ENCODE peak calls at places on chromosomes 12 and 14, in seven cellular contexts. One of them, this sample, is unnamed.

GRCh38 chr12:14256139-14256538 is 109.3 kb upstream of the ATF7IP start:
- DNase-seq in GM23338: no peak
- DNase-seq in fibroblast of the aortic adventitia: peak
- DNase-seq in neural progenitor cell: no peak
- DNase-seq in GM13977: no peak
- DNase-seq in bronchial epithelial cell: peak
- DNase-seq in CD8-positive, alpha-beta T cell: peak
- DNase-seq in this sample: no peak

GRCh38 chr14:67694791-67695393 is 672 bp downstream of the RDH11 start:
- DNase-seq in GM23338: peak
- DNase-seq in fibroblast of the aortic adventitia: peak
- DNase-seq in neural progenitor cell: peak
- DNase-seq in GM13977: peak
- DNase-seq in bronchial epithelial cell: peak
- DNase-seq in CD8-positive, alpha-beta T cell: peak
- DNase-seq in this sample: peak

GRCh38 chr14:103561381-103562134 is 899 bp downstream of the BAG5 start:
- DNase-seq in GM23338: peak
- DNase-seq in fibroblast of the aortic adventitia: peak
- DNase-seq in neural progenitor cell: peak
- DNase-seq in GM13977: peak
- DNase-seq in bronchial epithelial cell: peak
- DNase-seq in CD8-positive, alpha-beta T cell: peak
- DNase-seq in this sample: no peak

GRCh38 chr14:60807247-60807646 is 72.7 kb downstream of the MNAT1 start:
- DNase-seq in GM23338: no peak
- DNase-seq in fibroblast of the aortic adventitia: no peak
- DNase-seq in neural progenitor cell: no peak
- DNase-seq in GM13977: no peak
- DNase-seq in bronchial epithelial cell: no peak
- DNase-seq in CD8-positive, alpha-beta T cell: no peak
- DNase-seq in this sample: no peak

GRCh38 chr12:30631710-30632109 is 64.0 kb downstream of the IPO8 start:
- DNase-seq in GM23338: no peak
- DNase-seq in fibroblast of the aortic adventitia: no peak
- DNase-seq in neural progenitor cell: no peak
- DNase-seq in GM13977: no peak
- DNase-seq in bronchial epithelial cell: no peak
- DNase-seq in CD8-positive, alpha-beta T cell: no peak
- DNase-seq in this sample: no peak

GRCh38 chr12:15732341-15733061 is 56.7 kb downstream of the EPS8 start:
- DNase-seq in GM23338: no peak
- DNase-seq in fibroblast of the aortic adventitia: peak
- DNase-seq in neural progenitor cell: no peak
- DNase-seq in GM13977: no peak
- DNase-seq in bronchial epithelial cell: no peak
- DNase-seq in CD8-positive, alpha-beta T cell: no peak
- DNase-seq in this sample: no peak

GRCh38 chr14:44372807-44373497 is 134.1 kb downstream of the FSCB start:
- DNase-seq in GM23338: no peak
- DNase-seq in fibroblast of the aortic adventitia: no peak
- DNase-seq in neural progenitor cell: no peak
- DNase-seq in GM13977: no peak
- DNase-seq in bronchial epithelial cell: peak
- DNase-seq in CD8-positive, alpha-beta T cell: no peak
- DNase-seq in this sample: no peak

GRCh38 chr14:51079489-51079888 is 15.4 kb downstream of the TRIM9 start:
- DNase-seq in GM23338: no peak
- DNase-seq in fibroblast of the aortic adventitia: no peak
- DNase-seq in neural progenitor cell: no peak
- DNase-seq in GM13977: no peak
- DNase-seq in bronchial epithelial cell: peak
- DNase-seq in CD8-positive, alpha-beta T cell: no peak
- DNase-seq in this sample: no peak

GRCh38 chr14:101132051-101132541 is 228.6 kb upstream of the RTL1 start:
- DNase-seq in GM23338: no peak
- DNase-seq in fibroblast of the aortic adventitia: no peak
- DNase-seq in neural progenitor cell: no peak
- DNase-seq in GM13977: no peak
- DNase-seq in bronchial epithelial cell: no peak
- DNase-seq in CD8-positive, alpha-beta T cell: no peak
- DNase-seq in this sample: peak

GRCh38 chr12:113407931-113408585 is 4.4 kb upstream of the SDS start:
- DNase-seq in GM23338: no peak
- DNase-seq in fibroblast of the aortic adventitia: peak
- DNase-seq in neural progenitor cell: no peak
- DNase-seq in GM13977: no peak
- DNase-seq in bronchial epithelial cell: peak
- DNase-seq in CD8-positive, alpha-beta T cell: no peak
- DNase-seq in this sample: no peak

GRCh38 chr12:19704966-19705365 is 265.7 kb downstream of the AEBP2 start:
- DNase-seq in GM23338: no peak
- DNase-seq in fibroblast of the aortic adventitia: no peak
- DNase-seq in neural progenitor cell: no peak
- DNase-seq in GM13977: no peak
- DNase-seq in bronchial epithelial cell: no peak
- DNase-seq in CD8-positive, alpha-beta T cell: no peak
- DNase-seq in this sample: no peak

GRCh38 chr12:99649551-99649950 is 2.0 kb downstream of the GARIN6 start:
- DNase-seq in GM23338: peak
- DNase-seq in fibroblast of the aortic adventitia: no peak
- DNase-seq in neural progenitor cell: peak
- DNase-seq in GM13977: no peak
- DNase-seq in bronchial epithelial cell: no peak
- DNase-seq in CD8-positive, alpha-beta T cell: no peak
- DNase-seq in this sample: no peak

GRCh38 chr14:102652194-102652593 is 59.7 kb downstream of the RCOR1 start:
- DNase-seq in GM23338: no peak
- DNase-seq in fibroblast of the aortic adventitia: no peak
- DNase-seq in neural progenitor cell: no peak
- DNase-seq in GM13977: no peak
- DNase-seq in bronchial epithelial cell: no peak
- DNase-seq in CD8-positive, alpha-beta T cell: no peak
- DNase-seq in this sample: no peak

GRCh38 chr14:65234752-65235361 is 132.5 kb upstream of the MAX start:
- DNase-seq in GM23338: no peak
- DNase-seq in fibroblast of the aortic adventitia: no peak
- DNase-seq in neural progenitor cell: no peak
- DNase-seq in GM13977: no peak
- DNase-seq in bronchial epithelial cell: no peak
- DNase-seq in CD8-positive, alpha-beta T cell: no peak
- DNase-seq in this sample: no peak

GRCh38 chr14:94407906-94408305 is 19.5 kb upstream of the SERPINA1 start:
- DNase-seq in GM23338: no peak
- DNase-seq in fibroblast of the aortic adventitia: no peak
- DNase-seq in neural progenitor cell: no peak
- DNase-seq in GM13977: no peak
- DNase-seq in bronchial epithelial cell: no peak
- DNase-seq in CD8-positive, alpha-beta T cell: no peak
- DNase-seq in this sample: no peak

GRCh38 chr14:94411638-94412037 is 23.2 kb upstream of the SERPINA1 start:
- DNase-seq in GM23338: no peak
- DNase-seq in fibroblast of the aortic adventitia: no peak
- DNase-seq in neural progenitor cell: no peak
- DNase-seq in GM13977: no peak
- DNase-seq in bronchial epithelial cell: no peak
- DNase-seq in CD8-positive, alpha-beta T cell: no peak
- DNase-seq in this sample: no peak

GRCh38 chr14:94408546-94409095 is 20.2 kb upstream of the SERPINA1 start:
- DNase-seq in GM23338: no peak
- DNase-seq in fibroblast of the aortic adventitia: no peak
- DNase-seq in neural progenitor cell: no peak
- DNase-seq in GM13977: no peak
- DNase-seq in bronchial epithelial cell: no peak
- DNase-seq in CD8-positive, alpha-beta T cell: no peak
- DNase-seq in this sample: no peak

DNA sequence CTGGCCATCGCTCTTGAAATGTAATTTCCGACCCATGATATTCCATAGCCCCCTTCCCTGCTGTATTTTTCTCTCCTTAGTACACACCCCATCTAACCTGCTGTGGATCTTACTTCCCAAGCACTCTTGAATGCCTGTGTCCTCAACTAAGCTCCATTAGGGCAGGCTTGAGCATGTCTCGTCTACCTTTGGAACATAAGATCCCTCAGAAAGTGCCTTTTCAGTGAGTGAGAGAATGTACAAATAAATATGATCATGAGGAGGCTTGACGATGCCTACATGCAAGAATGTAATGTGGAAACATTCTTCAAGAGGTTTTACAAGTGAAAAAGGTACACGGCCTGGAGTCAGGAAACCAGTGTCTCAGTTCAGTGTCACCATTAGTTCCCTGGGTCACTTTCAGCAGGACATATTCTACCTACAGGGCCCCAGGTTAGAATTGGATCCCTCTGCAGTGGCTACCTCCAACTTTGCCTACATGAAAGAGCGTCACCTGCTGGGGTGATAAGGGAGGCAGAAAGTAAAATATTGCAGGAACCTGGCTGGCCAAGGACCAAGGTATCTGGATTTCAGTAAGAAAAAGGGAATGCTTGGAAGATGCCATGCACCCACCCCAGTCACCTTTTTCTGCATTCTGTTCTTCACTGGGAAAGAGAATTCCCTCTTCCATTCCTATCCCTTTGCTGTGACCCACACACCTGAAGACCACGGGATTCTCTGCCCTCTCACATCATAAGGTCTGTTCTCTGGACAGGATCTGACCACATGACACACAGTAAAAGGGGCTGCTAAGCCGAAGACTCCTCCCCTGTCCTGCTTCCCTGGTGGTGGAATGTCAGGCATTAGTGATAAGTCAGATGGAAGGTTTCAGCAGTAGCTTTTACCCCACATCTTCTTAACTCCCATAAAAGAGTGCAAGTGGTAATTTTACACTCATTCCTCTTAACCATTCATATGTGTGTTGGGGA is 24.6 kb upstream of the SERPINA1 start:
- DNase-seq in GM23338: peak
- DNase-seq in fibroblast of the aortic adventitia: peak
- DNase-seq in neural progenitor cell: no peak
- DNase-seq in GM13977: no peak
- DNase-seq in bronchial epithelial cell: peak
- DNase-seq in CD8-positive, alpha-beta T cell: no peak
- DNase-seq in this sample: no peak
- TF ChIP-seq CTCF in GM23338: peak
- TF ChIP-seq CTCF in fibroblast of the aortic adventitia: peak
- TF ChIP-seq CTCF in neural progenitor cell: peak
- TF ChIP-seq CTCF in GM13977: peak
- TF ChIP-seq CTCF in bronchial epithelial cell: peak
- TF ChIP-seq CTCF in CD8-positive, alpha-beta T cell: no peak
- TF ChIP-seq CTCF in this sample: no peak

DNA sequence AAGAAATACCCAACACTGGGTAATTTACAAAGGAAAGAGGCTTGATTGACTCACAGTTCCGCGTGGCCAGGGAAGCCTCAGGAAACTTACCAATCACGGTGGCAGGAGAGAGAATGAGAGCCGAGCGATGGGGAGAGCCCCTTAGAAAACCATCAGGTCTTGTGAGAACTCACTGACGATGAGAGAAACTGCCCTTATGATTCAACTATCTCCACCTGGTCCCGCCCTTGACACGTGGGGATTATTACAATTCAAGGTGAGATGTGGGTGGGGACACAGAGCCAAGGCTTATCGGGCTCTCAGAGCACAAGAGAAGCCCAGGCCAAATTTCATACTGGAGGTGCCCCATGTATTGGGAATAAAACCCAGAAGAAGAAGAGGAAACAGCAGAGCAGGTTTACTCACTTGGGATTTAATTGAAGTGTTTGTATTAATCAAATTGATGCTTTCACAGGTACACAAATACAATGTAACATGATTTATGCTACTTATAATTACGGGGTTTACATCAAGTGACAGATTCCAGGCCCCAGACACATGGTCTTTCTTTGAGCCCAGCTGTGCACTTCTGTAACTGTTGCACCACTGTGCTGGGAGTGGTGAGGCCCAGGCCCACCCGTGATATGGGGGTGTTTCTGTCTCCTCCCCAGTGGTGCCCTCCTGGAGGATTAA is 8.2 kb upstream of the CCDC85C start:
- DNase-seq in GM23338: no peak
- DNase-seq in fibroblast of the aortic adventitia: no peak
- DNase-seq in neural progenitor cell: no peak
- DNase-seq in GM13977: no peak
- DNase-seq in bronchial epithelial cell: peak
- DNase-seq in CD8-positive, alpha-beta T cell: no peak
- DNase-seq in this sample: no peak
- TF ChIP-seq CTCF in GM23338: no peak
- TF ChIP-seq CTCF in fibroblast of the aortic adventitia: no peak
- TF ChIP-seq CTCF in neural progenitor cell: no peak
- TF ChIP-seq CTCF in GM13977: no peak
- TF ChIP-seq CTCF in bronchial epithelial cell: no peak
- TF ChIP-seq CTCF in CD8-positive, alpha-beta T cell: no peak
- TF ChIP-seq CTCF in this sample: no peak

GRCh38 chr12:80946591-80946990 is 8.9 kb upstream of the LIN7A start:
- DNase-seq in GM23338: no peak
- DNase-seq in fibroblast of the aortic adventitia: peak
- DNase-seq in neural progenitor cell: no peak
- DNase-seq in GM13977: no peak
- DNase-seq in bronchial epithelial cell: peak
- DNase-seq in CD8-positive, alpha-beta T cell: no peak
- DNase-seq in this sample: no peak
- TF ChIP-seq CTCF in GM23338: no peak
- TF ChIP-seq CTCF in fibroblast of the aortic adventitia: peak
- TF ChIP-seq CTCF in neural progenitor cell: peak
- TF ChIP-seq CTCF in GM13977: peak
- TF ChIP-seq CTCF in bronchial epithelial cell: no peak
- TF ChIP-seq CTCF in CD8-positive, alpha-beta T cell: no peak
- TF ChIP-seq CTCF in this sample: no peak

GRCh38 chr12:44002607-44003006 is 166.7 kb downstream of the TMEM117 start:
- DNase-seq in GM23338: no peak
- DNase-seq in fibroblast of the aortic adventitia: no peak
- DNase-seq in neural progenitor cell: no peak
- DNase-seq in GM13977: no peak
- DNase-seq in bronchial epithelial cell: no peak
- DNase-seq in CD8-positive, alpha-beta T cell: no peak
- DNase-seq in this sample: no peak

GRCh38 chr12:44003721-44004120 is 167.8 kb downstream of the TMEM117 start:
- DNase-seq in GM23338: no peak
- DNase-seq in fibroblast of the aortic adventitia: no peak
- DNase-seq in neural progenitor cell: no peak
- DNase-seq in GM13977: no peak
- DNase-seq in bronchial epithelial cell: peak
- DNase-seq in CD8-positive, alpha-beta T cell: no peak
- DNase-seq in this sample: no peak

DNA sequence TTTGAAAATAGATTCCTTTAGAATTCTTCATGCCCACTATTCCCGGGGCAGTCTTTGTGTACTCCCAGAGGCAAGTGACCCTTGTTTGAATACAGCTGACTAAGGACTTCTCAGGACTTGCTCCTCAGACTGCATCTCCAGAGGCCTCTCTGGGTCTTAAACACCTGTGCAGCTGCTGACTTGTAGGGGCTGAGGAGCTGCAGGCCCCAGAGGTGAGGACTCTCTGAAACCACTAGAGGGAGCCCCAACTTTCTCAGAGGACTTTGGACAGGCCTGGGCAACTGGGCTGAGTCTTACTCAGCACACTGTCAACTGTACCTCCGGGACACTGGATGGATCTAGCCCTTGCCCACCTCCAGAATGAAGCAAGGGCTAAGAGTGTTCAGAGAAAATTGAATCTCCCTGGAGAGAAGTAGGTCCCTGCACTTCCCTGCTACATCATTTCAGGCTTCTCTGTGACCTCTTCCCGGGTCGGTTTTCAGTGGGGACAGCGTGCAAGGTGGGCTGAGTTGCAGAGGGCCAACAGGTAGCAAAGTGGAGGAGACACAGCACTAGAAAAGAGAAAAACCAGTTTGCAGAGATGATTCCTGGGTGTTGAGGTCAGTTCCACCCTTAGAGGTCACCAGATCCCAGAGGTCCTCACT is 164.6 kb downstream of the TMEM117 start:
- DNase-seq in GM23338: peak
- DNase-seq in fibroblast of the aortic adventitia: peak
- DNase-seq in neural progenitor cell: peak
- DNase-seq in GM13977: peak
- DNase-seq in bronchial epithelial cell: peak
- DNase-seq in CD8-positive, alpha-beta T cell: no peak
- DNase-seq in this sample: no peak
- TF ChIP-seq CTCF in GM23338: peak
- TF ChIP-seq CTCF in fibroblast of the aortic adventitia: peak
- TF ChIP-seq CTCF in neural progenitor cell: peak
- TF ChIP-seq CTCF in GM13977: peak
- TF ChIP-seq CTCF in bronchial epithelial cell: peak
- TF ChIP-seq CTCF in CD8-positive, alpha-beta T cell: peak
- TF ChIP-seq CTCF in this sample: no peak